ENCODE peak calls at places on chromosomes 2 and 18, in seven cellular contexts. S, P, A, N, O, R and K are unnamed samples. For H3K27me3 and H3K36me3, the result is how much of the 10 kb centered on the place peaks cover.

GRCh38 chr2:229519655-229520054 is 194.7 kb downstream of the DNER start:
- DNase-seq in S (no peak), R (no peak), A (no peak), P (no peak), N (peak), O (no peak), K (no peak)

GRCh38 chr2:126792993-126793392 is 105.7 kb upstream of the TEX51 start:
- DNase-seq in S (no peak), O (no peak), N (no peak), P (no peak), A (no peak), R (no peak), K (no peak)

GRCh38 chr18:77129150-77129551 is 3.4 kb downstream of the MBP start:
- DNase-seq in O (no peak), P (peak), S (peak), R (no peak), N (peak), A (peak), K (peak)

GRCh38 chr2:18243831-18244230 is 316.6 kb downstream of the RDH14 start:
- DNase-seq in N (no peak), R (no peak), S (no peak), O (no peak), P (no peak), A (no peak), K (no peak)

GRCh38 chr2:25161055-25161781 is 7.2 kb downstream of the POMC start:
- DNase-seq in O (no peak), P (no peak), A (no peak), R (peak), S (peak), N (peak), K (no peak)

GRCh38 chr2:202158796-202159195 is 79.6 kb downstream of the SUMO1 start:
- DNase-seq in O (no peak), A (no peak), P (no peak), S (no peak), N (no peak), R (no peak), K (peak)

GRCh38 chr2:182767578-182767977 is 51.5 kb downstream of the DNAJC10 start:
- DNase-seq in O (no peak), P (peak), S (no peak), N (peak), R (no peak), A (peak), K (no peak)

GRCh38 chr2:205539603-205540002 is 142.7 kb upstream of the NRP2 start:
- DNase-seq in P (no peak), N (no peak), A (no peak), O (no peak), S (no peak), R (no peak), K (no peak)

GRCh38 chr2:96601382-96602292 is 36.5 kb downstream of the KANSL3 start:
- DNase-seq in N (no peak), S (no peak), R (no peak), A (peak), O (no peak), P (no peak), K (no peak)

GRCh38 chr2:42794271-42795046 is 2.1 kb upstream of the HAAO start:
- DNase-seq in N (no peak), R (peak), O (no peak), P (no peak), S (no peak), A (peak), K (no peak)

GRCh38 chr2:106177581-106177980 is 16.5 kb downstream of the UXS1 start:
- DNase-seq in A (no peak), N (no peak), S (no peak), O (no peak), P (no peak), R (no peak), K (no peak)

GRCh38 chr2:30688956-30689401 is 118.3 kb downstream of the CAPN13 start:
- DNase-seq in P (no peak), N (no peak), A (no peak), S (no peak), R (no peak), O (no peak), K (no peak)

GRCh38 chr2:28951910-28952805 is 28.9 kb upstream of the TOGARAM2 start:
- DNase-seq in S (peak), R (no peak), P (peak), O (no peak), A (peak), N (no peak), K (no peak)

GRCh38 chr2:226427538-226428307 is 371.9 kb downstream of the IRS1 start:
- DNase-seq in S (peak), P (peak), R (no peak), N (peak), O (no peak), A (peak), K (peak)

DNA sequence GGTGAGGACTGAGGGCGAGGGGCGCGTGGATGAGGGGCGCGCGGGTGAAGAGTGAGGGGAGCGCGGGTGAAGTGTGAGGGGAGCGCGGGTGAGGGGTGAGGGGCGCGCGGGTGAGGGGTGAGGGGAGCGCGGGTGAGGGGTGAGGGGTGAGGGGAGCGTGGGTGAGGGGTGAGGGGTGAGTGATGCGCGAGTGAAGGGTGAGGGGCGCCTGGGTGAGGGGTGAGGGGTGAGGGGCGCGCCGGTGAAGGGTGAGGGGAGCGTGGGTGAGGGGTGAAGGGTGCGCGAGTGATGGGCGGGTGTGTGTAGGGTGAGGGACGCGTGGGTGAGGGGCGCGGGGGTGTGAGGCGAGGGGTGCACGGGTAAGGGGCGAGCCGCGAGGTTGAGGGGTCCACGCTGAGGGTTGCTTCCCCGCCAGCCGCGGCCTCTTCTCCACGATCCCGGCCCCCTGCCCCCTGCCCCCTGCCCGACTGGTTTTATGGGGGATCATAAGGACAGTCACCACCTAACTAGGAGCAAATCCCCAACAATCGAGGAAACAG is 1.1 kb upstream of the SLC66A2 start:
- DNase-seq in R (peak), O (no peak), N (no peak), A (no peak), S (no peak), P (no peak), K (no peak)
- H3K27me3 ChIP-seq in R (under half), O (under half), N (under half), A (under half), S (under half), P (under half), K (under half)

GRCh38 chr2:240768216-240768615 is 51.8 kb downstream of the KIF1A start:
- DNase-seq in S (no peak), N (no peak), A (no peak), P (no peak), O (no peak), R (no peak), K (no peak)

GRCh38 chr2:240769096-240769495 is 50.9 kb downstream of the KIF1A start:
- DNase-seq in O (no peak), N (no peak), A (no peak), R (no peak), P (no peak), S (no peak), K (no peak)

GRCh38 chr2:240766072-240766471 is 53.9 kb downstream of the KIF1A start:
- DNase-seq in A (no peak), S (no peak), N (no peak), O (no peak), P (no peak), R (no peak), K (no peak)

GRCh38 chr2:240765007-240765406 is 55.0 kb downstream of the KIF1A start:
- DNase-seq in S (no peak), P (no peak), R (no peak), A (no peak), N (no peak), O (no peak), K (no peak)

DNA sequence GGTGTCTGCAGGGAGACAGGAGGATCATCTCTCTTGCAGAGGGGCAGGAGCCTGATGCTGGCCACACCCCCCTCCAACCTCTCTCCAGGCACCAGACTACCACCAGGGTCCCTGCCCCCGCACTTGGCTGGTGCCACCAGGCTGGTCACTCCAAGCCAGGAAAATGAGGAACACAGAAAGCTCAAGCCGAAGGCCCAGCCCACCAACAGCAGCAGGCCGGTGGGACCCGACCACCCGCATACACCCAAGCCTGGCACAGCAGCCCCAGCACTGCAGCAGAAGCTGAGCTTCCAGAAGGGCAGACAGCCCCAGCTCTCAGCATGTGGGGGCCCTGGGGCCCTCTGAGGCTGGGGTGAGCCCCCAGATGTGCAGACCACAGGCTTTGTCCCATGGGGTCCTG is 52.7 kb downstream of the KIF1A start:
- DNase-seq in P (no peak), S (no peak), N (no peak), O (no peak), A (no peak), R (no peak), K (no peak)
- H3K36me3 ChIP-seq in P (under half), S (under half), N (under half), O (half or more), A (under half), R (under half), K (under half)

DNA sequence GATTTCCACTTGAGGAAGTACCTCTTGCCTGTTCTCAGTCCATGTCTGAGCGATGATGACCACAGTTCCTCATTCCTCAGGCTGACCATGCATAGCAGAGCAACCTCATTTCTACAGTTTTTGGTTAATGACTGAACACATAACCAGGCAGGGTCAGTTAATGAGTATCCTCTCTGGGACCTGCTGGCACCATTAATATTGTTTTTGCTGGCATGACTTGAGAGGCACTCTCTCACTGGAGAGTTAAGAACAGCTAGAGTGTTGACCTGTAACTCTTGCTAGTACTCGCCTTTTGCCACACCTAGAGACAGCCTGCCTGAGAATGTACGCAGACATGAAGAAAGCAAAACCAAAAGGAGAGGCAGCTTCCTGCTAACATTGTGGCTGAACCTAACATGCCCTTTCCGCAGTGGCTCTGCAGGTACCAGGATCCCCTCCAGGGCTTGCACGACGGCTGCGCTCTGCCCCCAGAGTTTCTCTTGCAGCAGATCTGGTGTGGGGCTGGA is 23.9 kb downstream of the PECR start:
- DNase-seq in P (peak), N (peak), O (no peak), A (peak), R (peak), S (no peak), K (no peak)
- H3K4me3 ChIP-seq in P (no peak), N (no peak), O (no peak), A (no peak), R (peak), S (no peak), K (no peak)

GRCh38 chr2:110737783-110738182 is 5.4 kb downstream of the ACOXL start:
- DNase-seq in A (no peak), N (no peak), P (no peak), O (no peak), R (no peak), S (no peak), K (no peak)

GRCh38 chr2:110742412-110742811 is 10.0 kb downstream of the ACOXL start:
- DNase-seq in O (no peak), N (no peak), P (no peak), A (no peak), S (no peak), R (no peak), K (no peak)

GRCh38 chr2:110741491-110741980 is 9.2 kb downstream of the ACOXL start:
- DNase-seq in O (no peak), P (no peak), S (no peak), R (no peak), A (peak), N (peak), K (no peak)

GRCh38 chr2:110743600-110743999 is 11.2 kb downstream of the ACOXL start:
- DNase-seq in N (no peak), S (no peak), R (no peak), A (no peak), O (no peak), P (no peak), K (no peak)

GRCh38 chr2:110740747-110741349 is 8.5 kb downstream of the ACOXL start:
- DNase-seq in S (no peak), P (no peak), A (no peak), R (no peak), N (no peak), O (no peak), K (no peak)
- H3K27me3 ChIP-seq in S (under half), P (half or more), A (under half), R (under half), N (under half), O (under half), K (under half)

GRCh38 chr2:38591152-38591551 is 11.6 kb downstream of the HNRNPLL start:
- DNase-seq in O (no peak), P (no peak), A (no peak), S (no peak), R (no peak), N (no peak), K (no peak)
- H3K36me3 ChIP-seq in O (half or more), P (under half), A (under half), S (under half), R (under half), N (under half), K (under half)

DNA sequence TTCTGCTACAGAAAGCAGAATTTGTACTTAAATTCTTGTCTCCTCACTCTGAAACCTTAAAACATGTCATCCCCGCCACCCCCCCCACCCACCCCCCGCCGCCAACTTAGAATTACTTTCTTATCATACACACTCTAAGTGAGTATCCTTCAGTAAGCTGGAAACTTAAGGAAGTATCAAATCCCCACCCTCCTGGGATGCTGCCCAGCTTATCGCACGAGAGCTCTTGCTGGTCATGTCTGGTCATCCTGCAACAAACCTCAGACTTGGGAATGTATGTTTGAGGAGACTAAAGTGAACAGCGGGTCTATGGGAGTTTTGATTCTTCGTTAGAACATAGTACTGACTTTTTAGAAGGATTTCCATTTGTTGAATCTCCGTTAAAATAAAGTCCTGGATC is 203.3 kb downstream of the PTGR3 start:
- DNase-seq in R (no peak), N (peak), P (no peak), A (no peak), S (no peak), O (no peak), K (no peak)
- H3K4me3 ChIP-seq in R (no peak), N (no peak), P (peak), A (no peak), S (no peak), O (no peak), K (no peak)

DNA sequence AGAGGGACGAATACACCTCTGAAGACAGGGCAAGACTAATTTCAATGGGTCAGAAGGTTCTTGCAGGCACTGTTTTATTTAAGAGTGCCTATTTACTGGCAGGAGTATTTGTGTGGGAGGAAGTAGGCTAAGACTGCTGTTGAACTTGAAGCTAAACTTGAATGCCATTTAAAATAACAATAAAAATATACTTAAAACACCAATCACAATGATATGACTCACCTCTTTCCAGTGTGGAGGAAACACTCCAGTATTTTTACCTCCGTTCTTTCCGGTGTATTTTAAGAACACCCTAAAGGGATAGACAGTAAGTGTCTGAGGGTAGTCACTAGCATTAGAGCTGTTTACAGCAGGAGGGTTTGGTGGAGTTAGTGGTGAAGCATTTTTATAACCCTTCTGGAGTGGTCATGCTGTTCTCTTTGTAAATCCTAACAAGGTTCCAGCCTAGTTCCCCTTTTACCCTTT is 9.6 kb upstream of the HOXD1 start:
- DNase-seq in N (peak), P (no peak), R (no peak), S (no peak), A (no peak), O (no peak), K (no peak)
- H3K27me3 ChIP-seq in N (half or more), P (under half), R (half or more), S (under half), A (half or more), O (half or more), K (under half)

GRCh38 chr2:240781471-240782220 is 38.4 kb downstream of the KIF1A start:
- DNase-seq in S (peak), O (no peak), N (no peak), R (no peak), P (no peak), A (no peak), K (no peak)
- H3K36me3 ChIP-seq in S (under half), O (under half), N (under half), R (under half), P (under half), A (under half), K (under half)